ENCODE peak calls at places on chromosomes 13 and 19, in six cellular contexts. Q, U, S, W, E and F are unnamed samples.

GRCh38 chr19:41691268-41691970 is 3.3 kb upstream of the CEACAM7 start:
- DNase-seq in Q (peak), U (no peak), S (peak), W (no peak), E (no peak), F (no peak)

GRCh38 chr19:10718205-10719196 is 622 bp downstream of the DNM2 start:
- DNase-seq in Q (no peak), U (peak), S (peak), W (peak), E (no peak), F (peak)

GRCh38 chr13:100128373-100128772 is 39.5 kb downstream of the PCCA start:
- DNase-seq in Q (no peak), U (peak), S (no peak), W (peak), E (no peak), F (no peak)

GRCh38 chr19:17526922-17527321 is 15.5 kb downstream of the PGLS start:
- DNase-seq in Q (no peak), U (no peak), S (no peak), W (no peak), E (no peak), F (no peak)

GRCh38 chr19:13117176-13117771 is 734 bp upstream of the TRMT1 start:
- DNase-seq in Q (no peak), U (no peak), S (no peak), W (no peak), E (no peak), F (no peak)

GRCh38 chr19:41264581-41265375 is 606 bp downstream of the HNRNPUL1 start:
- DNase-seq in Q (peak), U (peak), S (no peak), W (peak), E (no peak), F (peak)

GRCh38 chr19:17797397-17798201 is 2.7 kb downstream of the B3GNT3 start:
- DNase-seq in Q (no peak), U (no peak), S (no peak), W (peak), E (no peak), F (peak)

GRCh38 chr19:17468302-17469091 is 1.8 kb upstream of the SLC27A1 start:
- DNase-seq in Q (no peak), U (no peak), S (no peak), W (no peak), E (no peak), F (no peak)

GRCh38 chr13:76885203-76886004 is 801 bp downstream of the KCTD12 start:
- DNase-seq in Q (peak), U (peak), S (peak), W (peak), E (peak), F (peak)

GRCh38 chr13:27403252-27403678 is 21.2 kb upstream of the GTF3A start:
- DNase-seq in Q (no peak), U (peak), S (no peak), W (peak), E (no peak), F (no peak)

GRCh38 chr19:18737337-18737953 is 53.7 kb downstream of the COMP start:
- DNase-seq in Q (peak), U (peak), S (no peak), W (no peak), E (no peak), F (no peak)

GRCh38 chr19:38708413-38709024 is 35.8 kb downstream of the CAPN12 start:
- DNase-seq in Q (no peak), U (no peak), S (no peak), W (no peak), E (no peak), F (no peak)

GRCh38 chr13:110503037-110503901 is 58.3 kb downstream of the RAB20 start:
- DNase-seq in Q (no peak), U (peak), S (no peak), W (peak), E (no peak), F (no peak)

GRCh38 chr19:20259615-20260014 is 92.6 kb downstream of the ZNF486 start:
- DNase-seq in Q (peak), U (no peak), S (peak), W (no peak), E (no peak), F (no peak)

GRCh38 chr19:33390120-33390907 is 16.8 kb downstream of the CEBPG start:
- DNase-seq in Q (no peak), U (no peak), S (no peak), W (no peak), E (no peak), F (no peak)

GRCh38 chr13:51562011-51562671 is 22.1 kb upstream of the WDFY2 start:
- DNase-seq in Q (no peak), U (no peak), S (no peak), W (no peak), E (no peak), F (no peak)

GRCh38 chr19:1418951-1419735 is 11.8 kb downstream of the DAZAP1 start:
- DNase-seq in Q (no peak), U (no peak), S (no peak), W (no peak), E (no peak), F (no peak)

GRCh38 chr19:31784631-31785237 is 435.5 kb upstream of the TSHZ3 start:
- DNase-seq in Q (no peak), U (no peak), S (no peak), W (peak), E (no peak), F (no peak)

GRCh38 chr13:76004411-76004810 is 368.3 kb downstream of the LMO7 start:
- DNase-seq in Q (no peak), U (peak), S (no peak), W (no peak), E (no peak), F (no peak)

GRCh38 chr13:26988059-26988769 is 183.4 kb downstream of the USP12 start:
- DNase-seq in Q (no peak), U (no peak), S (no peak), W (no peak), E (no peak), F (no peak)

GRCh38 chr19:19817357-19817756 is 4.2 kb downstream of the ZNF506 start:
- DNase-seq in Q (no peak), U (no peak), S (no peak), W (no peak), E (no peak), F (no peak)

GRCh38 chr19:5489511-5489910 is 34.3 kb downstream of the ZNRF4 start:
- DNase-seq in Q (no peak), U (no peak), S (no peak), W (no peak), E (no peak), F (no peak)

GRCh38 chr13:90089051-90089450 is 1258.4 kb upstream of the MIR17HG start:
- DNase-seq in Q (no peak), U (no peak), S (no peak), W (no peak), E (no peak), F (no peak)
- H2BK5ac ChIP-seq in Q (no peak), U (no peak), S (no peak), W (no peak), E (no peak), F (no peak)

GRCh38 chr13:47216176-47216822 is 319.4 kb upstream of the HTR2A start:
- DNase-seq in Q (no peak), U (peak), S (no peak), W (peak), E (no peak), F (peak)

GRCh38 chr13:47213057-47213456 is 316.2 kb upstream of the HTR2A start:
- DNase-seq in Q (no peak), U (peak), S (no peak), W (no peak), E (no peak), F (no peak)

GRCh38 chr13:47218611-47219010 is 321.8 kb upstream of the HTR2A start:
- DNase-seq in Q (no peak), U (no peak), S (no peak), W (no peak), E (no peak), F (no peak)

GRCh38 chr13:47211106-47211505 is 314.3 kb upstream of the HTR2A start:
- DNase-seq in Q (peak), U (peak), S (no peak), W (peak), E (no peak), F (peak)

DNA sequence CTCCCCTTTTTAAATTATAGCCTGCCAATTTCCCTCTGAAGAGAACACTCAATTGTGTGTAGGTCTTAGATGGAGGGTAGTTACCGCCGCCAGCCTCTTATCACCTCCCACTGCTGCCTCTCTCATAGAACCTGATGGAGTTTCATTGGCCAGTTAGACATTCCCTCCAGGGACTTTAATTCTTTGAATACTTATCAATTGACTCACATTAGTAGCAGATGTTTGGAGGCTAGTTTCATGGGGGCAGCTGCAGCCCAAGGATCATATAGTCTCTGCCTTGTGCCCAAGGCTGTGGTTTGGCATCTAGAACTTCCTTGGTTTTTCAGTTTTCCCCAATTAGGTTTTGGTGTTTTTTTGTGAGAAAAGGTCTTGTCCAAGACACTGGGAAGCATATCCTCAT is 318.9 kb upstream of the HTR2A start:
- DNase-seq in Q (no peak), U (peak), S (no peak), W (peak), E (no peak), F (peak)
- H3K4me2 ChIP-seq in Q (no peak), U (peak), S (no peak), W (no peak), E (no peak), F (no peak)

DNA sequence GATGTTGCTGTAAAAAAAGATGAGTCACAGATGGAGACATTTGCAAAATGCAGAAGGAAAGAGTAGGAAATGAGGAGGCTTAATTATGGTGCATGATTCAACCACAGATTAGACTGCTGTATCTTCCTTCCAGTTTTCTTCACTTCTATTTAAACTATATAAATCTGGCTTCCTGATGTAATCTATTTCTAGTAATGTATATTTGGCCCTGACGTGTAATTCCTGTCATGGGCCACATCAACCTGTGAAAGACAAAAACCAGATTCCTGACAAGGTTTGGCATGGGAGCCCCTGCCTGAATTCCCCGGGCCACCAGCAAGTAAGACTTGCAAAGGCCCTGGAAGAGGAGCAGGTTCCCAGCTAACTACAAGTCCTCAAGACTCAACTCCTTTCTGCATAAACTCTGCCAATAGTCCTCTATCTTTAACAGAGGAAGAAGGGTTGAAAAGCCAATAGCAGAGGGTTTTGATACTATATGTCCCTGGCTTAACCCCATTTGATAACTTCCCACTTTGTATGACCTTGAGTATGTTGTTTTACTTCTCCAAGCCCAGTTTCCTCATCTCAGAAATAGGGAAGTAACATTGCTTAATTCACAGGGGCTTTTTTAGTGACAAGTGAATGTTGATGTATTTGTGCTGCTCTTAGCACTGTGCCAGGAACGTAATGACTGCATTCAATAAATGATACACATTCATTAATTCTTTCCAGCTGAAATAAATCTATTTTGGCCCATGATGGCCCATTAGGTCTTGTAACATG is 172.7 kb downstream of the SPRY2 start:
- DNase-seq in Q (no peak), U (peak), S (no peak), W (peak), E (no peak), F (no peak)
- H4K91ac ChIP-seq in Q (no peak), U (no peak), S (no peak), W (no peak), E (no peak), F (no peak)

GRCh38 chr13:25775986-25776385 is 275.8 kb downstream of the SHISA2 start:
- DNase-seq in Q (no peak), U (no peak), S (no peak), W (no peak), E (peak), F (no peak)

GRCh38 chr13:25776722-25777121 is 275.1 kb downstream of the SHISA2 start:
- DNase-seq in Q (no peak), U (no peak), S (no peak), W (no peak), E (no peak), F (no peak)

GRCh38 chr13:25777509-25777908 is 274.3 kb downstream of the SHISA2 start:
- DNase-seq in Q (no peak), U (no peak), S (no peak), W (no peak), E (no peak), F (no peak)

GRCh38 chr13:25778808-25779207 is 273.0 kb downstream of the SHISA2 start:
- DNase-seq in Q (no peak), U (no peak), S (no peak), W (no peak), E (no peak), F (no peak)

DNA sequence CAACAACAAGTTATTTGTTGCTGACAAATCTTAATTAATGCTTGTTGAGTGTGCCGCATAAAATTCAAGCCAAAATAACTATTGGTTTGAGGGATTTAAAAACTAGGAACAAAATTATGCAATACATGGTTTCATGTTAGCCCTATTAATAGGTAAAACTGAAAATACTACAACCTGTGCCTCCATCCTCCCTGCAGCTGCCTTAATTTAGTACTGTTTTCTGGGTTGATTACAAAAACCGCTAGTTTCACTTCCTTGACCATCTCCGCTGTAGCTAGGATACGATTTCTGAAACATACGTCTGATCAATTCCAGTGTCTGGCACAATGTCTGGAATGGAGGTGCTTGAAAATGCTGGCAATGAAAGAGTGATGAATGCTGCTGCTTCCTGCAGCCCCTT is 273.5 kb downstream of the SHISA2 start:
- DNase-seq in Q (no peak), U (no peak), S (no peak), W (no peak), E (no peak), F (no peak)
- H2BK5ac ChIP-seq in Q (no peak), U (no peak), S (no peak), W (no peak), E (no peak), F (no peak)

DNA sequence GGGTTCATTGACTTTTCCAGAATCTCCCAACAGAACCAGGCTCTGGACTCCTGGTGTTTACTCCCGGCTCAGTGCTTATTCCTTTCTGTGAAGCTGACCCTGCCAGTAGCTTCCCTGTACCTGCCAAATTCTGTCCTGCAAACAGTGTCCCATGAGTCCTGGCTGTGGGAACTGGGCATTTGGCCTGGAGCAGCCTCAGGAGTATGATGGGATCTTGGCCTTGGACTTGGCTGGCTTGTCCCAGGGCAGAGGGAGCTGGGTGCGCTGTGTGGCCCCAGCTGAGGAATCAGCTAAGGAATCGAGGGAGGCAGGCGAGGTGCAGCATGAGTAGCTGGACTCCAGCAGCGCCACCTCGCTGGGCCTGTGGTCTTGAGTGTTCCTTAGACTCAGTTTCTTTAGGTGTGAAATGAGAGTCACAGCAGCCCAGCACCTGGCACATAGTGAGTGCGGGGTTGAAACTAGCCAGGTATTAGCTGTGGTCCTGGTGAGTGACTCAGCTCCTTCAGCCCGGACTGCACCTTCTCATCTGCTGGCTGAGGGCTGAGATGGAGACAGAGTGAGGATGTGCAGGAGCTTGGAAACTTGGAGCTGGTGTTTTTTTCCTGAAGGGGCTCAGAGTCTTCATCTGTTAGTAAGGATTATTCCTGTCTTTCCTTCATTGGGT is 10.4 kb downstream of the CLASRP start:
- DNase-seq in Q (no peak), U (no peak), S (no peak), W (no peak), E (no peak), F (peak)
- H3K4me2 ChIP-seq in Q (no peak), U (no peak), S (no peak), W (no peak), E (no peak), F (no peak)